ENCODE peak calls at places on chromosome 17, in nine cellular contexts. One of them, this sample, is unnamed.

GRCh38 chr17:80860703-80861359 is 130.8 kb upstream of the CHMP6 start:
- DNase-seq in keratinocyte: no peak
- DNase-seq in right lobe of liver: no peak
- DNase-seq in OCI-LY7: no peak
- DNase-seq in heart left ventricle: no peak
- DNase-seq in neural progenitor cell: no peak
- DNase-seq in left lung: peak
- DNase-seq in choroid plexus epithelial cell: no peak
- DNase-seq in BJ: no peak
- DNase-seq in this sample: no peak

GRCh38 chr17:50579399-50579798 is 18.9 kb downstream of the CACNA1G start:
- DNase-seq in OCI-LY7: no peak
- DNase-seq in left lung: no peak
- DNase-seq in choroid plexus epithelial cell: no peak
- DNase-seq in heart left ventricle: no peak
- DNase-seq in neural progenitor cell: no peak
- DNase-seq in BJ: no peak
- DNase-seq in right lobe of liver: no peak
- DNase-seq in keratinocyte: no peak
- DNase-seq in this sample: no peak

GRCh38 chr17:79473836-79474204 is 137.0 kb downstream of the RBFOX3 start:
- DNase-seq in OCI-LY7: no peak
- DNase-seq in left lung: no peak
- DNase-seq in right lobe of liver: no peak
- DNase-seq in keratinocyte: no peak
- DNase-seq in heart left ventricle: no peak
- DNase-seq in neural progenitor cell: no peak
- DNase-seq in BJ: no peak
- DNase-seq in choroid plexus epithelial cell: no peak
- DNase-seq in this sample: no peak

GRCh38 chr17:62720126-62720850 is 87.8 kb downstream of the MARCHF10 start:
- DNase-seq in BJ: no peak
- DNase-seq in neural progenitor cell: peak
- DNase-seq in keratinocyte: no peak
- DNase-seq in left lung: no peak
- DNase-seq in right lobe of liver: no peak
- DNase-seq in OCI-LY7: no peak
- DNase-seq in heart left ventricle: peak
- DNase-seq in choroid plexus epithelial cell: no peak
- DNase-seq in this sample: no peak

GRCh38 chr17:17993366-17993765 is 20.7 kb downstream of the DRC3 start:
- DNase-seq in keratinocyte: no peak
- DNase-seq in OCI-LY7: no peak
- DNase-seq in choroid plexus epithelial cell: no peak
- DNase-seq in BJ: no peak
- DNase-seq in neural progenitor cell: no peak
- DNase-seq in heart left ventricle: no peak
- DNase-seq in right lobe of liver: no peak
- DNase-seq in left lung: no peak
- DNase-seq in this sample: no peak

GRCh38 chr17:57271821-57272220 is 15.5 kb downstream of the MSI2 start:
- DNase-seq in heart left ventricle: no peak
- DNase-seq in neural progenitor cell: peak
- DNase-seq in choroid plexus epithelial cell: no peak
- DNase-seq in OCI-LY7: no peak
- DNase-seq in BJ: no peak
- DNase-seq in right lobe of liver: no peak
- DNase-seq in left lung: no peak
- DNase-seq in keratinocyte: no peak
- DNase-seq in this sample: no peak

GRCh38 chr17:64081802-64082799 is 47.8 kb downstream of the ERN1 start:
- DNase-seq in BJ: peak
- DNase-seq in choroid plexus epithelial cell: peak
- DNase-seq in OCI-LY7: peak
- DNase-seq in right lobe of liver: no peak
- DNase-seq in left lung: no peak
- DNase-seq in heart left ventricle: no peak
- DNase-seq in keratinocyte: no peak
- DNase-seq in neural progenitor cell: no peak
- DNase-seq in this sample: no peak

GRCh38 chr17:28501421-28502284 is 4.5 kb upstream of the FOXN1 start:
- DNase-seq in heart left ventricle: no peak
- DNase-seq in neural progenitor cell: no peak
- DNase-seq in BJ: no peak
- DNase-seq in left lung: no peak
- DNase-seq in OCI-LY7: no peak
- DNase-seq in right lobe of liver: no peak
- DNase-seq in choroid plexus epithelial cell: no peak
- DNase-seq in keratinocyte: no peak
- DNase-seq in this sample: no peak

GRCh38 chr17:4740584-4740983 is 856 bp upstream of the CXCL16 start:
- DNase-seq in heart left ventricle: no peak
- DNase-seq in neural progenitor cell: no peak
- DNase-seq in keratinocyte: no peak
- DNase-seq in OCI-LY7: no peak
- DNase-seq in BJ: no peak
- DNase-seq in left lung: no peak
- DNase-seq in choroid plexus epithelial cell: no peak
- DNase-seq in right lobe of liver: no peak
- DNase-seq in this sample: no peak

GRCh38 chr17:4740025-4740351 is 260 bp upstream of the CXCL16 start:
- DNase-seq in BJ: no peak
- DNase-seq in choroid plexus epithelial cell: no peak
- DNase-seq in left lung: no peak
- DNase-seq in heart left ventricle: no peak
- DNase-seq in right lobe of liver: no peak
- DNase-seq in keratinocyte: no peak
- DNase-seq in OCI-LY7: no peak
- DNase-seq in neural progenitor cell: no peak
- DNase-seq in this sample: no peak

GRCh38 chr17:4739122-4740024 is at the start of the genes CXCL16 and ZMYND15:
- DNase-seq in neural progenitor cell: peak
- DNase-seq in choroid plexus epithelial cell: peak
- DNase-seq in right lobe of liver: peak
- DNase-seq in left lung: peak
- DNase-seq in BJ: no peak
- DNase-seq in OCI-LY7: peak
- DNase-seq in heart left ventricle: peak
- DNase-seq in keratinocyte: no peak
- DNase-seq in this sample: no peak

GRCh38 chr17:4735825-4736651 is 3.6 kb upstream of the ZMYND15 start:
- DNase-seq in neural progenitor cell: no peak
- DNase-seq in right lobe of liver: no peak
- DNase-seq in keratinocyte: no peak
- DNase-seq in choroid plexus epithelial cell: peak
- DNase-seq in OCI-LY7: no peak
- DNase-seq in heart left ventricle: no peak
- DNase-seq in left lung: peak
- DNase-seq in BJ: no peak
- DNase-seq in this sample: no peak

GRCh38 chr17:4738136-4739121 is 1.2 kb upstream of the ZMYND15 start:
- DNase-seq in heart left ventricle: no peak
- DNase-seq in right lobe of liver: no peak
- DNase-seq in OCI-LY7: no peak
- DNase-seq in choroid plexus epithelial cell: no peak
- DNase-seq in BJ: no peak
- DNase-seq in left lung: no peak
- DNase-seq in neural progenitor cell: peak
- DNase-seq in keratinocyte: peak
- DNase-seq in this sample: no peak
- H3K4me3 ChIP-seq in heart left ventricle: peak
- H3K4me3 ChIP-seq in right lobe of liver: peak
- H3K4me3 ChIP-seq in OCI-LY7: no peak
- H3K4me3 ChIP-seq in choroid plexus epithelial cell: peak
- H3K4me3 ChIP-seq in BJ: peak
- H3K4me3 ChIP-seq in left lung: peak
- H3K4me3 ChIP-seq in neural progenitor cell: peak
- H3K4me3 ChIP-seq in keratinocyte: peak
- H3K4me3 ChIP-seq in this sample: peak

DNA sequence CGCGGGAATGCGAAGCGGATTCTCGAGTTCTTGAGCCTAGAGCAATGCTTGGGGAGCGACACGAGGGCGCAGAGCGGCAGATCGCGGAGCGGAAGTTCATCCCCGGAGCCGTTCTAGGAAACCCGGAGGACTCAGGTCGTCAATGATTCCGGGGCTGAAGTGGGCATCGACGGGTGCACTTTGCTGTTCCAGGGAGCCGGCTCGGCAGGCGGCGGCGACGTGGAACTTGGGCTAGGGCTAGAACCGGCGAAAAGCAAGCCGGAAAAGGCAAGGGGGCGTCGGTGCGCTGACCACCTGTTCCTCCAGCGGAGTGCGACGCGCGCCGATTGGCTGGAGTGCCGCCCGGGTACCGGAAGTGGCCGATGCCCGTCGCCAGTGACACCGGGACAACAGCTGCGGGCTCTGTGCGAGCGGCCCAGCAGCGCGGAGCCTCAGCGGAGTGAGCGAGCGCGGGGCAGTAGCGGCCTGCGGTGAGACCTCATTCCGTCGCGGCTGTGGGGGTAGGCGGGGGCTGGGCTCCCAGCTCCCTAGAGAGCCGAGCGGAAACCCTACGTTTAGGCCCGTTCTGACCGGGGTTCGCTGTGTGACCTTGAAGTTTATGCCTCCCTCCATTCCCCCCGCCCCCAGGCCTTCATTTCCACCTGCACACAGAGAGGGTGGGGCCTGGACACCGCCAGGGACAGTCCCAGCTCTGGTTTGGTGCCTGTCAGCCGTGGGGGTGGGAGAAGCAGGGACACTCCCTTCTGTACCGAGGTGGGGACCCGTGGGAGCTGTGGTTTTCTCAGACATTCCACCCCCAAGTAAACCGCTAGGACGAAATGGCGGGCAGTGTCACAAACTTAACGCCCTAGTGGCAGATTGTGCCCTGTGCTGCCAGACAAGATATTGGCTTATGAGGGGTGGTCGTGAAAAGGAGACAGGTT is at the start of gene ZFP3:
- DNase-seq in choroid plexus epithelial cell: peak
- DNase-seq in BJ: peak
- DNase-seq in left lung: peak
- DNase-seq in neural progenitor cell: peak
- DNase-seq in keratinocyte: no peak
- DNase-seq in OCI-LY7: peak
- DNase-seq in heart left ventricle: peak
- DNase-seq in right lobe of liver: peak
- DNase-seq in this sample: peak
- TF ChIP-seq CTCF in choroid plexus epithelial cell: no peak
- TF ChIP-seq CTCF in BJ: peak
- TF ChIP-seq CTCF in left lung: no peak
- TF ChIP-seq CTCF in neural progenitor cell: no peak
- TF ChIP-seq CTCF in keratinocyte: no peak
- TF ChIP-seq CTCF in OCI-LY7: peak
- TF ChIP-seq CTCF in heart left ventricle: no peak
- TF ChIP-seq CTCF in right lobe of liver: no peak
- TF ChIP-seq CTCF in this sample: no peak

GRCh38 chr17:170130-170654 is 11.3 kb downstream of the DOC2B start:
- DNase-seq in keratinocyte: no peak
- DNase-seq in BJ: no peak
- DNase-seq in neural progenitor cell: no peak
- DNase-seq in heart left ventricle: no peak
- DNase-seq in OCI-LY7: no peak
- DNase-seq in left lung: no peak
- DNase-seq in choroid plexus epithelial cell: no peak
- DNase-seq in right lobe of liver: no peak
- DNase-seq in this sample: no peak

GRCh38 chr17:163514-164103 is 17.8 kb downstream of the DOC2B start:
- DNase-seq in OCI-LY7: no peak
- DNase-seq in keratinocyte: no peak
- DNase-seq in neural progenitor cell: peak
- DNase-seq in heart left ventricle: no peak
- DNase-seq in choroid plexus epithelial cell: peak
- DNase-seq in right lobe of liver: peak
- DNase-seq in BJ: no peak
- DNase-seq in left lung: no peak
- DNase-seq in this sample: no peak

GRCh38 chr17:162689-163088 is 18.8 kb downstream of the DOC2B start:
- DNase-seq in neural progenitor cell: no peak
- DNase-seq in OCI-LY7: no peak
- DNase-seq in keratinocyte: no peak
- DNase-seq in right lobe of liver: peak
- DNase-seq in left lung: no peak
- DNase-seq in heart left ventricle: no peak
- DNase-seq in BJ: no peak
- DNase-seq in choroid plexus epithelial cell: no peak
- DNase-seq in this sample: no peak

GRCh38 chr17:164536-165235 is 16.8 kb downstream of the DOC2B start:
- DNase-seq in heart left ventricle: peak
- DNase-seq in choroid plexus epithelial cell: peak
- DNase-seq in BJ: no peak
- DNase-seq in keratinocyte: no peak
- DNase-seq in neural progenitor cell: peak
- DNase-seq in right lobe of liver: peak
- DNase-seq in OCI-LY7: peak
- DNase-seq in left lung: no peak
- DNase-seq in this sample: no peak

DNA sequence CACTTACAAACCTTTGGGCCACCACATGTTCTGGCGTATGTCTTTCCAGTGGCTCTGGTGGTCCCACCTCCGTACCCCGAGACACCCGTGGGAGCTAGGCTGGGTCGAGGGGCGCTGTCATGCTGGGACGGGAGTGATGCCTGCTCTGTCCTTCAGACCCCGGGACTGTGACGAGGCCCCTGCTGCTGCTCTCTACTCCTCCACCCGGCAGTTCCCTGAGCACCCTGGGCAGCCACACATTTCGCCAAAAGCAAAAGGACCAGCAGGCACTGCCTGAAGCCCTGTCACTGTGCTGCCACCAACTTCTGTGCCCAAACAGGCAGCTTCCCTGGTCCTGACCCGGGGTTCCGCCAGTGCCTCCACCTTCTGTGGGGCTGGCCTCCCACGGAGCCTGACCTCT is 15.5 kb downstream of the DOC2B start:
- DNase-seq in right lobe of liver: no peak
- DNase-seq in keratinocyte: no peak
- DNase-seq in heart left ventricle: no peak
- DNase-seq in choroid plexus epithelial cell: no peak
- DNase-seq in BJ: no peak
- DNase-seq in left lung: no peak
- DNase-seq in neural progenitor cell: no peak
- DNase-seq in OCI-LY7: no peak
- DNase-seq in this sample: no peak
- H3K4me3 ChIP-seq in right lobe of liver: no peak
- H3K4me3 ChIP-seq in keratinocyte: no peak
- H3K4me3 ChIP-seq in heart left ventricle: no peak
- H3K4me3 ChIP-seq in choroid plexus epithelial cell: no peak
- H3K4me3 ChIP-seq in BJ: no peak
- H3K4me3 ChIP-seq in left lung: no peak
- H3K4me3 ChIP-seq in neural progenitor cell: no peak
- H3K4me3 ChIP-seq in OCI-LY7: no peak
- H3K4me3 ChIP-seq in this sample: no peak

GRCh38 chr17:72560303-72561247 is 439.8 kb downstream of the SOX9 start:
- DNase-seq in neural progenitor cell: peak
- DNase-seq in right lobe of liver: peak
- DNase-seq in heart left ventricle: no peak
- DNase-seq in left lung: peak
- DNase-seq in keratinocyte: no peak
- DNase-seq in BJ: no peak
- DNase-seq in OCI-LY7: peak
- DNase-seq in choroid plexus epithelial cell: peak
- DNase-seq in this sample: no peak

GRCh38 chr17:72558971-72559476 is 438.2 kb downstream of the SOX9 start:
- DNase-seq in keratinocyte: no peak
- DNase-seq in neural progenitor cell: no peak
- DNase-seq in right lobe of liver: no peak
- DNase-seq in choroid plexus epithelial cell: no peak
- DNase-seq in heart left ventricle: no peak
- DNase-seq in BJ: no peak
- DNase-seq in OCI-LY7: no peak
- DNase-seq in left lung: no peak
- DNase-seq in this sample: no peak

GRCh38 chr17:72562628-72563188 is 441.9 kb downstream of the SOX9 start:
- DNase-seq in OCI-LY7: no peak
- DNase-seq in BJ: no peak
- DNase-seq in heart left ventricle: no peak
- DNase-seq in neural progenitor cell: no peak
- DNase-seq in left lung: no peak
- DNase-seq in choroid plexus epithelial cell: no peak
- DNase-seq in keratinocyte: no peak
- DNase-seq in right lobe of liver: no peak
- DNase-seq in this sample: no peak

GRCh38 chr17:72561680-72562079 is 440.9 kb downstream of the SOX9 start:
- DNase-seq in OCI-LY7: no peak
- DNase-seq in right lobe of liver: no peak
- DNase-seq in heart left ventricle: no peak
- DNase-seq in choroid plexus epithelial cell: no peak
- DNase-seq in BJ: no peak
- DNase-seq in keratinocyte: no peak
- DNase-seq in neural progenitor cell: no peak
- DNase-seq in left lung: no peak
- DNase-seq in this sample: no peak

DNA sequence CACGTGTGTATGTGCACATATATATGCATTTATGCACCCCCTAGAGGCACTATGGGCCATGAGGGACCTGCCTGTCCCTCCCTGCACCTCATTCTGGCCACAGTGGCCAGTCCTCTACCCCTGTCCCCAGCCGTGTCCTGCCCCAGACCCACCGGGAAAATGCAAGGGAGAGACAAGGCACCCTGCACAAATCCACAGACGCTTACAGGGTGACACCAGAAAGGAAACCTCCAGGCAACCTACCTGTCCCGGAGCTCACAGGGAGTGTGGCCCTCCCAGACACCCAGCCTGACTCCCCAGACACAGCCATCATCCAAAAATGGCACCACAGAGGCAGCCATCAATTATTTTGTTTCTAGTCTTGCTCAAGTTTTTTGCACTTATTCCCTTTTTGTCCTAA is 440.4 kb downstream of the SOX9 start:
- DNase-seq in neural progenitor cell: no peak
- DNase-seq in OCI-LY7: no peak
- DNase-seq in right lobe of liver: no peak
- DNase-seq in keratinocyte: no peak
- DNase-seq in left lung: no peak
- DNase-seq in heart left ventricle: no peak
- DNase-seq in choroid plexus epithelial cell: no peak
- DNase-seq in BJ: no peak
- DNase-seq in this sample: no peak
- TF ChIP-seq CTCF in neural progenitor cell: no peak
- TF ChIP-seq CTCF in OCI-LY7: no peak
- TF ChIP-seq CTCF in right lobe of liver: no peak
- TF ChIP-seq CTCF in keratinocyte: no peak
- TF ChIP-seq CTCF in left lung: no peak
- TF ChIP-seq CTCF in heart left ventricle: no peak
- TF ChIP-seq CTCF in choroid plexus epithelial cell: no peak
- TF ChIP-seq CTCF in BJ: no peak
- TF ChIP-seq CTCF in this sample: no peak

This sample was measured in AG04449.